ENCODE peak calls at places on chromosomes 5 and 9, in nine cellular contexts. One of them, this sample, is unnamed.

GRCh38 chr9:79763861-79764260 is 192.1 kb downstream of the TLE4 start:
- DNase-seq in heart right ventricle: no peak
- DNase-seq in pancreas: peak
- DNase-seq in tibial nerve: no peak
- DNase-seq in Peyer's patch: no peak
- DNase-seq in heart left ventricle: no peak
- DNase-seq in PC-3: no peak
- DNase-seq in HCT116: no peak
- DNase-seq in transverse colon: peak
- DNase-seq in this sample: no peak

GRCh38 chr9:85610074-85610855 is 131.5 kb downstream of the AGTPBP1 start:
- DNase-seq in heart right ventricle: peak
- DNase-seq in pancreas: no peak
- DNase-seq in tibial nerve: no peak
- DNase-seq in Peyer's patch: no peak
- DNase-seq in heart left ventricle: no peak
- DNase-seq in PC-3: peak
- DNase-seq in HCT116: peak
- DNase-seq in transverse colon: no peak
- DNase-seq in this sample: no peak

GRCh38 chr9:70352802-70353201 is 61.7 kb downstream of the KLF9 start:
- DNase-seq in heart right ventricle: no peak
- DNase-seq in pancreas: no peak
- DNase-seq in tibial nerve: no peak
- DNase-seq in Peyer's patch: no peak
- DNase-seq in heart left ventricle: no peak
- DNase-seq in PC-3: no peak
- DNase-seq in HCT116: no peak
- DNase-seq in transverse colon: no peak
- DNase-seq in this sample: no peak

GRCh38 chr5:179378441-179379271 is 33.4 kb upstream of the ADAMTS2 start:
- DNase-seq in heart right ventricle: no peak
- DNase-seq in pancreas: no peak
- DNase-seq in tibial nerve: no peak
- DNase-seq in Peyer's patch: no peak
- DNase-seq in heart left ventricle: no peak
- DNase-seq in PC-3: no peak
- DNase-seq in HCT116: no peak
- DNase-seq in transverse colon: no peak
- DNase-seq in this sample: no peak

GRCh38 chr9:37085233-37085632 is 35.1 kb upstream of the ZCCHC7 start:
- DNase-seq in heart right ventricle: no peak
- DNase-seq in pancreas: no peak
- DNase-seq in tibial nerve: no peak
- DNase-seq in Peyer's patch: no peak
- DNase-seq in heart left ventricle: no peak
- DNase-seq in PC-3: no peak
- DNase-seq in HCT116: no peak
- DNase-seq in transverse colon: no peak
- DNase-seq in this sample: no peak

GRCh38 chr5:172144291-172144815 is 43.7 kb downstream of the STK10 start:
- DNase-seq in heart right ventricle: peak
- DNase-seq in pancreas: no peak
- DNase-seq in tibial nerve: peak
- DNase-seq in Peyer's patch: no peak
- DNase-seq in heart left ventricle: peak
- DNase-seq in PC-3: no peak
- DNase-seq in HCT116: no peak
- DNase-seq in transverse colon: peak
- DNase-seq in this sample: no peak

GRCh38 chr5:9928266-9928750 is 298.2 kb upstream of the TAS2R1 start:
- DNase-seq in heart right ventricle: no peak
- DNase-seq in pancreas: no peak
- DNase-seq in tibial nerve: no peak
- DNase-seq in Peyer's patch: no peak
- DNase-seq in heart left ventricle: no peak
- DNase-seq in PC-3: no peak
- DNase-seq in HCT116: no peak
- DNase-seq in transverse colon: no peak
- DNase-seq in this sample: no peak

GRCh38 chr9:133341369-133342082 is 5.5 kb upstream of the SURF6 start:
- DNase-seq in heart right ventricle: no peak
- DNase-seq in pancreas: no peak
- DNase-seq in tibial nerve: no peak
- DNase-seq in Peyer's patch: no peak
- DNase-seq in heart left ventricle: peak
- DNase-seq in PC-3: no peak
- DNase-seq in HCT116: no peak
- DNase-seq in transverse colon: peak
- DNase-seq in this sample: no peak

GRCh38 chr5:107778651-107779050 is 107.9 kb upstream of the EFNA5 start:
- DNase-seq in heart right ventricle: no peak
- DNase-seq in pancreas: no peak
- DNase-seq in tibial nerve: no peak
- DNase-seq in Peyer's patch: no peak
- DNase-seq in heart left ventricle: no peak
- DNase-seq in PC-3: no peak
- DNase-seq in HCT116: no peak
- DNase-seq in transverse colon: no peak
- DNase-seq in this sample: no peak

GRCh38 chr5:173314166-173314952 is 13.9 kb downstream of the STC2 start:
- DNase-seq in heart right ventricle: no peak
- DNase-seq in pancreas: no peak
- DNase-seq in tibial nerve: no peak
- DNase-seq in Peyer's patch: no peak
- DNase-seq in heart left ventricle: no peak
- DNase-seq in PC-3: no peak
- DNase-seq in HCT116: no peak
- DNase-seq in transverse colon: no peak
- DNase-seq in this sample: no peak

GRCh38 chr5:74009502-74009901 is 383.5 kb downstream of the ARHGEF28 start:
- DNase-seq in heart right ventricle: no peak
- DNase-seq in pancreas: no peak
- DNase-seq in tibial nerve: no peak
- DNase-seq in Peyer's patch: no peak
- DNase-seq in heart left ventricle: no peak
- DNase-seq in PC-3: no peak
- DNase-seq in HCT116: no peak
- DNase-seq in transverse colon: no peak
- DNase-seq in this sample: no peak

GRCh38 chr9:21334969-21335632 is at the start of gene KLHL9:
- DNase-seq in heart right ventricle: peak
- DNase-seq in pancreas: peak
- DNase-seq in tibial nerve: peak
- DNase-seq in Peyer's patch: peak
- DNase-seq in heart left ventricle: peak
- DNase-seq in PC-3: peak
- DNase-seq in HCT116: peak
- DNase-seq in transverse colon: peak
- DNase-seq in this sample: peak

GRCh38 chr9:117714282-117714681 is 10.1 kb downstream of the TLR4 start:
- DNase-seq in heart right ventricle: no peak
- DNase-seq in pancreas: no peak
- DNase-seq in tibial nerve: no peak
- DNase-seq in Peyer's patch: peak
- DNase-seq in heart left ventricle: no peak
- DNase-seq in PC-3: no peak
- DNase-seq in HCT116: no peak
- DNase-seq in transverse colon: no peak
- DNase-seq in this sample: no peak

GRCh38 chr9:127159949-127160610 is 37.6 kb upstream of the ANGPTL2 start:
- DNase-seq in heart right ventricle: no peak
- DNase-seq in pancreas: no peak
- DNase-seq in tibial nerve: no peak
- DNase-seq in Peyer's patch: peak
- DNase-seq in heart left ventricle: no peak
- DNase-seq in PC-3: no peak
- DNase-seq in HCT116: no peak
- DNase-seq in transverse colon: no peak
- DNase-seq in this sample: peak

GRCh38 chr9:123564652-123565051 is 208.7 kb downstream of the CRB2 start:
- DNase-seq in heart right ventricle: no peak
- DNase-seq in pancreas: no peak
- DNase-seq in tibial nerve: no peak
- DNase-seq in Peyer's patch: no peak
- DNase-seq in heart left ventricle: no peak
- DNase-seq in PC-3: no peak
- DNase-seq in HCT116: no peak
- DNase-seq in transverse colon: no peak
- DNase-seq in this sample: no peak

GRCh38 chr9:105079457-105079856 is 151.5 kb upstream of the ABCA1 start:
- DNase-seq in heart right ventricle: no peak
- DNase-seq in pancreas: no peak
- DNase-seq in tibial nerve: no peak
- DNase-seq in Peyer's patch: no peak
- DNase-seq in heart left ventricle: no peak
- DNase-seq in PC-3: peak
- DNase-seq in HCT116: no peak
- DNase-seq in transverse colon: no peak
- DNase-seq in this sample: no peak

GRCh38 chr9:72005451-72005850 is 55.0 kb downstream of the C9orf57 start:
- DNase-seq in heart right ventricle: no peak
- DNase-seq in pancreas: no peak
- DNase-seq in tibial nerve: no peak
- DNase-seq in Peyer's patch: no peak
- DNase-seq in heart left ventricle: no peak
- DNase-seq in PC-3: no peak
- DNase-seq in HCT116: no peak
- DNase-seq in transverse colon: no peak
- DNase-seq in this sample: no peak
- TF ChIP-seq CTCF in heart right ventricle: no peak
- TF ChIP-seq CTCF in pancreas: no peak
- TF ChIP-seq CTCF in tibial nerve: no peak
- TF ChIP-seq CTCF in Peyer's patch: no peak
- TF ChIP-seq CTCF in heart left ventricle: no peak
- TF ChIP-seq CTCF in PC-3: no peak
- TF ChIP-seq CTCF in HCT116: no peak
- TF ChIP-seq CTCF in transverse colon: no peak
- TF ChIP-seq CTCF in this sample: no peak

GRCh38 chr9:4339783-4340335 is 40.0 kb upstream of the GLIS3 start:
- DNase-seq in heart right ventricle: no peak
- DNase-seq in pancreas: no peak
- DNase-seq in tibial nerve: no peak
- DNase-seq in Peyer's patch: no peak
- DNase-seq in heart left ventricle: no peak
- DNase-seq in PC-3: peak
- DNase-seq in HCT116: no peak
- DNase-seq in transverse colon: no peak
- DNase-seq in this sample: no peak
- H3K4me3 ChIP-seq in heart right ventricle: no peak
- H3K4me3 ChIP-seq in pancreas: no peak
- H3K4me3 ChIP-seq in tibial nerve: no peak
- H3K4me3 ChIP-seq in Peyer's patch: no peak
- H3K4me3 ChIP-seq in heart left ventricle: no peak
- H3K4me3 ChIP-seq in PC-3: no peak
- H3K4me3 ChIP-seq in HCT116: no peak
- H3K4me3 ChIP-seq in transverse colon: no peak
- H3K4me3 ChIP-seq in this sample: no peak

GRCh38 chr5:40798856-40799210 is 659 bp upstream of the PRKAA1 start:
- DNase-seq in heart right ventricle: no peak
- DNase-seq in pancreas: no peak
- DNase-seq in tibial nerve: no peak
- DNase-seq in Peyer's patch: no peak
- DNase-seq in heart left ventricle: no peak
- DNase-seq in PC-3: peak
- DNase-seq in HCT116: no peak
- DNase-seq in transverse colon: no peak
- DNase-seq in this sample: no peak
- H3K27ac ChIP-seq in heart right ventricle: peak
- H3K27ac ChIP-seq in pancreas: peak
- H3K27ac ChIP-seq in tibial nerve: peak
- H3K27ac ChIP-seq in Peyer's patch: peak
- H3K27ac ChIP-seq in heart left ventricle: peak
- H3K27ac ChIP-seq in PC-3: peak
- H3K27ac ChIP-seq in HCT116: peak
- H3K27ac ChIP-seq in transverse colon: peak
- H3K27ac ChIP-seq in this sample: peak

GRCh38 chr5:86756839-86757238 is 139.1 kb downstream of the COX7C start:
- DNase-seq in heart right ventricle: no peak
- DNase-seq in pancreas: no peak
- DNase-seq in tibial nerve: no peak
- DNase-seq in Peyer's patch: no peak
- DNase-seq in heart left ventricle: no peak
- DNase-seq in PC-3: no peak
- DNase-seq in HCT116: no peak
- DNase-seq in transverse colon: no peak
- DNase-seq in this sample: no peak
- TF ChIP-seq CTCF in heart right ventricle: no peak
- TF ChIP-seq CTCF in pancreas: no peak
- TF ChIP-seq CTCF in tibial nerve: no peak
- TF ChIP-seq CTCF in Peyer's patch: no peak
- TF ChIP-seq CTCF in heart left ventricle: no peak
- TF ChIP-seq CTCF in PC-3: peak
- TF ChIP-seq CTCF in HCT116: no peak
- TF ChIP-seq CTCF in transverse colon: no peak
- TF ChIP-seq CTCF in this sample: no peak

DNA sequence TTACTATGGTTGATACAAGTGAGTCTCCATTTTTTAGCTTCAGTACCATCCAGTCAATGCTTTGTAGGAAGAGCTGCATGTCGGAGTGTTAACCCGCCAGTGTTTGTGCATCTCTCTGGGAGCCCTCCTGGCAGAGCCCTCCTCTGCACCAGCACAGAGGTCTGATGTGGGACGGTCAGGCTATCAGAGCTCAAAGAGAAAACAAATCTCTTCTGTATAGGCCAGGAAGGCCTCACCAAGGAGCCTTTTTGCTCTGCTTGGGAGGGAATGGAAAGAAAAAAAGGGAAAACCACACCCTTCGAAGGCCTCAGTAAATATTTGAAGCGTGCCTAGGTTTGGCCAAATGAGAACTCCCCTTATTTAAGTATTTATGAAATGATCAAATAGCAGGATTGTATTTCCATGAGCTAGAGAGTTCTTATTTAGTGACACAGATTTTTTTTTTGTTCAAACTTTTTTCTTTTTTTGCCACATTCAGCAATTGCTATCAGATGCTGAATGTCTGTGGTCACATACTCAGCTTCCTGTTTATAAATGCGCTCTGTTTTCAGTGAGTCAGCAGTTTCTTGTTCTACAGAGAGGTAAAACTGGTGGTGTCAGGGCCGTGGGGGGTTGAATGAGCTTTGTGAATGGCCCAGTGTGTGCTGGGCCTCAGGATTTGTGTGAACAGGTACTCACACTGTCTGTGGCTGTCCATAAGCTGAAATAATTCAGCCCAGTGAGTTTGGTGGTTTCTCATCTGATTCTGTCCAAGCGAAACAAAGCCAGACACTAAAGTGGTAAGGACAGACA is 226.6 kb downstream of the SNX18 start:
- DNase-seq in heart right ventricle: no peak
- DNase-seq in pancreas: no peak
- DNase-seq in tibial nerve: no peak
- DNase-seq in Peyer's patch: no peak
- DNase-seq in heart left ventricle: no peak
- DNase-seq in PC-3: peak
- DNase-seq in HCT116: no peak
- DNase-seq in transverse colon: peak
- DNase-seq in this sample: peak
- H3K4me3 ChIP-seq in heart right ventricle: no peak
- H3K4me3 ChIP-seq in pancreas: no peak
- H3K4me3 ChIP-seq in tibial nerve: no peak
- H3K4me3 ChIP-seq in Peyer's patch: no peak
- H3K4me3 ChIP-seq in heart left ventricle: no peak
- H3K4me3 ChIP-seq in PC-3: no peak
- H3K4me3 ChIP-seq in HCT116: no peak
- H3K4me3 ChIP-seq in transverse colon: no peak
- H3K4me3 ChIP-seq in this sample: no peak

This sample was measured in breast epithelium.